ENCODE peak calls at places on chromosomes 7 and 10, in four cellular contexts. X is HepG2, G is GM12878, N is H1. L is an unnamed sample.

GRCh38 chr7:78768859-78769258 is 684.6 kb downstream of the MAGI2 start:
- DNase-seq in X (no peak), G (no peak), N (no peak), L (no peak)

GRCh38 chr10:88190123-88190522 is 326.7 kb downstream of the PTEN start:
- DNase-seq in X (no peak), G (no peak), N (no peak), L (no peak)

GRCh38 chr10:65620404-65621048 is 1305.3 kb upstream of the LRRTM3 start:
- DNase-seq in X (no peak), G (no peak), N (no peak), L (no peak)

GRCh38 chr10:133158756-133159610 is 1.0 kb upstream of the KNDC1 start:
- DNase-seq in X (no peak), G (no peak), N (no peak), L (no peak)

GRCh38 chr7:16528520-16528919 is 1.9 kb downstream of the LRRC72 start:
- DNase-seq in X (no peak), G (no peak), N (no peak), L (no peak)

GRCh38 chr10:124935946-124936345 is 6.0 kb upstream of the ZRANB1 start:
- DNase-seq in X (no peak), G (no peak), N (no peak), L (no peak)

GRCh38 chr7:78052112-78052511 is 253.5 kb downstream of the PHTF2 start:
- DNase-seq in X (no peak), G (no peak), N (peak; percentile 65), L (no peak)

GRCh38 chr7:130494480-130494879 is 2.6 kb downstream of the MEST start:
- DNase-seq in X (no peak), G (no peak), N (no peak), L (no peak)

GRCh38 chr7:13904689-13905088 is 84.8 kb downstream of the ETV1 start:
- DNase-seq in X (no peak), G (no peak), N (no peak), L (no peak)

GRCh38 chr7:85396676-85397075 is 209.8 kb upstream of the SEMA3D start:
- DNase-seq in X (no peak), G (no peak), N (no peak), L (peak; percentile 66)

GRCh38 chr7:35513828-35514227 is 181.1 kb downstream of the HERPUD2 start:
- DNase-seq in X (no peak), G (no peak), N (no peak), L (no peak)

GRCh38 chr10:133257489-133258065 is 19.1 kb downstream of the ADAM8 start:
- DNase-seq in X (no peak), G (no peak), N (peak; percentile 79), L (no peak)

GRCh38 chr7:148485618-148486017 is 104.9 kb upstream of the C7orf33 start:
- DNase-seq in X (no peak), G (no peak), N (no peak), L (no peak)

GRCh38 chr7:74020396-74020795 is 7.6 kb upstream of the ELN start:
- DNase-seq in X (no peak), G (no peak), N (no peak), L (no peak)

GRCh38 chr10:33174674-33175073 is 159.8 kb downstream of the NRP1 start:
- DNase-seq in X (no peak), G (no peak), N (no peak), L (no peak)

GRCh38 chr10:57222129-57222528 is 861.1 kb upstream of the ZWINT start:
- DNase-seq in X (no peak), G (no peak), N (peak; percentile 55), L (no peak)

GRCh38 chr10:57222603-57223002 is 861.5 kb upstream of the ZWINT start:
- DNase-seq in X (no peak), G (no peak), N (peak; percentile 54), L (peak; percentile 66)

GRCh38 chr10:57221674-57222073 is 860.6 kb upstream of the ZWINT start:
- DNase-seq in X (no peak), G (no peak), N (no peak), L (no peak)

DNA sequence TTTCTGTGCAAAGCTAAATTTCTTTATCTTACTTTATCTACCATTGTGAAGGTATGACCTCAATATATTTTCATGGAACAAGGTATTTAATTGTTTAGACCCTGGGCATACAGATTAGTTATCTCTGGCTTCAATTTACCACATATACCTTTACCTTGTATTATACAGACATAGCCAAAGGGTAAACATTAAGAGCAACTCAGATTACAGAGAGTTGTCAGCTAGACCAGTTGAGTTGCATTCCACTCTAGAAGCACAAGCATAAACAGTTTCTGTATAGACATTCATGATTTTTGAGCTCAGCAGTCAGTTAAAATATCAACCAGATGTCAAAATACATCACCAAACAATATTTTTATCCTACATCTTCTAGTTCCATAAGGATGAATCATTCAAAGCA is 857.3 kb upstream of the ZWINT start:
- DNase-seq in X (no peak), G (no peak), N (no peak), L (no peak)
- H3K4me3 ChIP-seq in X (no peak overlapping the region), G (no peak overlapping the region), N (peak overlapping the region; percentile 27), L (no peak overlapping the region)

GRCh38 chr7:152025937-152026890 is 740 bp downstream of the GALNT11 start:
- DNase-seq in X (no peak), G (no peak), N (no peak), L (no peak)

GRCh38 chr7:152030561-152030960 is 5.1 kb downstream of the GALNT11 start:
- DNase-seq in X (no peak), G (no peak), N (no peak), L (no peak)

GRCh38 chr7:152025077-152025936 is at the start of gene GALNT11:
- DNase-seq in X (peak; percentile 44), G (no peak), N (peak; percentile 89), L (peak; percentile 57)
- TF ChIP-seq SUZ12 in X (no peak), G (no peak), N (no peak), L (no peak)

DNA sequence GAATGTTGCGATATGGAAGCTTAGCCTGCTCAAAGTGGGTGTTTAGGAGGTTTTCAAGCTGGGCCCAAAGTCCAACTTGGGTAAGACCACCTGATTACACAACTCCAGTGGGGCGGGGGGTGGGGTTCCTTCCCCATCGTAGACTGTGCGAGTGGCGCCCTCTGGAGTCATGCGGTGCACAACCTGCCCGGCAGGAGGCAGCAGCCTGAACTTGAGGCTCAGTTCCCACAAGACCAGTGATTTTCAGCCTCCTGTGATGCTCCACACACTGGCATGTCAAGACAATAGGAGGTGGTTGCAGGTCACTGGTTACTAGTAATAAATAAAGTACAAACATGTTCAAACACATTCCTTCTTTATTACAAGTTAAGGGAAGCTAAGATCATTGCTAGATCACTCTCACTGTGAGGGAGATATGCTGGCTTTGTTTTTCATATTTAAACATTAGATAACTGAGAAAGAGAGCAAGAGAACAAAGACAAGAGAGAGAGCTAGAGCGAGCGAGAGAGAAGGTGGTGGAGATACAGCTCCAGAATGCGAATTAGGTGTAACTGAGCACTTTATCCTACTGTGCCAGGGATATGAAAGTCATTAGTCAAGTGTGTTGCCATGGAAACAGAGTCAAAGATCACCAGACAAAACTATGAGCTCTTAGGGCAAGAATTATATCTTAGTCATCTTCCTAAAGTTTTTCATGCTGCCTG is 97.4 kb upstream of the BMPER start:
- DNase-seq in X (peak; percentile 69), G (no peak), N (peak; percentile 83), L (peak; percentile 43)
- H3K4me3 ChIP-seq in X (no peak overlapping the region), G (no peak overlapping the region), N (no peak overlapping the region), L (no peak overlapping the region)

GRCh38 chr7:155323001-155323638 is 25.4 kb downstream of the INSIG1 start:
- DNase-seq in X (no peak), G (no peak), N (no peak), L (no peak)

GRCh38 chr7:155326385-155326784 is 28.7 kb downstream of the INSIG1 start:
- DNase-seq in X (no peak), G (no peak), N (no peak), L (no peak)

GRCh38 chr7:155322530-155322929 is 24.9 kb downstream of the INSIG1 start:
- DNase-seq in X (no peak), G (no peak), N (no peak), L (no peak)

GRCh38 chr7:155324918-155325235 is 27.2 kb downstream of the INSIG1 start:
- DNase-seq in X (no peak), G (no peak), N (no peak), L (no peak)

GRCh38 chr7:155324012-155324917 is 26.6 kb downstream of the INSIG1 start:
- DNase-seq in X (no peak), G (no peak), N (no peak), L (no peak)
- TF ChIP-seq SUZ12 in X (no peak), G (no peak), N (no peak), L (no peak)

GRCh38 chr7:80481196-80481884 is 30.5 kb downstream of the GNAT3 start:
- DNase-seq in X (no peak), G (no peak), N (no peak), L (peak; percentile 28)
- H3K4me3 ChIP-seq in X (no peak overlapping the region), G (no peak overlapping the region), N (no peak overlapping the region), L (no peak overlapping the region)

DNA sequence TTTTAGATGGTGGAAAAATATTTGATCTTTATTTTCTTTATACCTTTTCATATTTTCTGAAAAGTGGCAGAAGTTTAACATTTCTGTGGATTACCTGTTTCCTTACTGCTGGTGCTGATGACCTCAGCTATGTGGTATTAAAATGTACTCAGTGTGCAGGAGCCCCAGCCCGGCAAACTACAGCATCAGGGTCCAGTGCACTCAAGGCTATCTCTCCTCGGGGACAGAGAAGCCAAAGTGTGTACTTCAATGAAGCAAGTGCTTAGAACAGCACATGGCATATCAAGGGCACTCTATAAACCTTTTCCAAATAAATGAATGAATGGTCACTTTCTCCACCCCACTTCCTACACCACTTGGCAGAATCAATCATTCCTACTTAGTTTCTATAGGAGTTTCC is 111.8 kb downstream of the HIP1 start:
- DNase-seq in X (no peak), G (no peak), N (no peak), L (no peak)
- TF ChIP-seq SUZ12 in X (no peak), G (no peak), N (no peak), L (no peak)

GRCh38 chr10:24009115-24009514 is 199.8 kb upstream of the KIAA1217 start:
- DNase-seq in X (no peak), G (no peak), N (no peak), L (no peak)
- H3K4me3 ChIP-seq in X (no peak overlapping the region), G (no peak overlapping the region), N (no peak overlapping the region), L (no peak overlapping the region)

DNA sequence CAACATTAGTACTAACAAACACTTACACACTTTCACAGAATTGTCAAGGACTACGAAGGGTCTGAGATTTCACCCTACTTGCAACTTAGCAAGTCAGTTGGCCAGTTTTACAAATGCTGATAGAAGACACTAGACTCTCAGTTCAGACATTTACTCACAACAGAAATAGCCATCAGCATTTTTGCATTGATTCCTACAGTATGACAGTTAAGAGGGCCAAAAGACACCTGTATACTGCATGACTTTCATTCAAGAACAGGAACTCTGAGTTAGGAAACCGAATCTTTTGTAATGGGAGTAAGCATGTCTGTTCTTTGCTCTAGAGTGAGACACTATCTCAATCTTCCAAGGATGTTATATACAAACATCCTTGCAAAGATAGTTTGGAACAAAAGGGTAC is 40.9 kb downstream of the FAM204A start:
- DNase-seq in X (no peak), G (no peak), N (no peak), L (no peak)
- TF ChIP-seq SUZ12 in X (no peak), G (no peak), N (no peak), L (no peak)

GRCh38 chr7:48976268-48976667 is 51.9 kb downstream of the CDC14C start:
- DNase-seq in X (no peak), G (no peak), N (no peak), L (no peak)

GRCh38 chr7:48971173-48971572 is 46.8 kb downstream of the CDC14C start:
- DNase-seq in X (no peak), G (no peak), N (no peak), L (no peak)

GRCh38 chr7:48976850-48977249 is 52.5 kb downstream of the CDC14C start:
- DNase-seq in X (no peak), G (no peak), N (no peak), L (no peak)
- H3K4me3 ChIP-seq in X (no peak overlapping the region), G (no peak overlapping the region), N (no peak overlapping the region), L (no peak overlapping the region)

GRCh38 chr7:143408686-143409551 is at the start of gene EPHA1:
- DNase-seq in X (no peak), G (no peak), N (peak; percentile 83), L (peak; percentile 67)
- TF ChIP-seq SUZ12 in X (no peak), G (no peak), N (no peak), L (no peak)

L was measured in NT2/D1.